ENCODE peak calls at places on chromosomes 11 and 22, in four cellular contexts. One of them, this sample, is unnamed.

GRCh38 chr22:50672471-50673230 is at the start of gene SHANK3:
- DNase-seq in heart right ventricle: peak; percentile 81
- DNase-seq in uterus: peak; percentile 36
- DNase-seq in lower lobe of right lung: peak; percentile 70
- DNase-seq in this sample: no peak

GRCh38 chr11:19160839-19161238 is 40.9 kb downstream of the CSRP3 start:
- DNase-seq in heart right ventricle: no peak
- DNase-seq in uterus: no peak
- DNase-seq in lower lobe of right lung: no peak
- DNase-seq in this sample: no peak

GRCh38 chr11:117219001-117219400 is 12.9 kb downstream of the PCSK7 start:
- DNase-seq in heart right ventricle: peak; percentile 15
- DNase-seq in uterus: no peak
- DNase-seq in lower lobe of right lung: no peak
- DNase-seq in this sample: peak; percentile 40

GRCh38 chr22:21623402-21623970 is 6.3 kb downstream of the YDJC start:
- DNase-seq in heart right ventricle: no peak
- DNase-seq in uterus: no peak
- DNase-seq in lower lobe of right lung: no peak
- DNase-seq in this sample: no peak

GRCh38 chr11:31437742-31438435 is 68.2 kb downstream of the DNAJC24 start:
- DNase-seq in heart right ventricle: no peak
- DNase-seq in uterus: no peak
- DNase-seq in lower lobe of right lung: no peak
- DNase-seq in this sample: no peak

GRCh38 chr11:59226396-59226795 is 13.7 kb upstream of the MPEG1 start:
- DNase-seq in heart right ventricle: no peak
- DNase-seq in uterus: no peak
- DNase-seq in lower lobe of right lung: no peak
- DNase-seq in this sample: no peak

GRCh38 chr11:86152901-86153300 is 84.0 kb upstream of the PICALM start:
- DNase-seq in heart right ventricle: no peak
- DNase-seq in uterus: no peak
- DNase-seq in lower lobe of right lung: no peak
- DNase-seq in this sample: no peak

GRCh38 chr11:45556851-45557707 is 108.3 kb downstream of the CHST1 start:
- DNase-seq in heart right ventricle: peak; percentile 19
- DNase-seq in uterus: no peak
- DNase-seq in lower lobe of right lung: no peak
- DNase-seq in this sample: no peak

GRCh38 chr11:127058524-127058923 is 58.0 kb upstream of the KIRREL3 start:
- DNase-seq in heart right ventricle: no peak
- DNase-seq in uterus: no peak
- DNase-seq in lower lobe of right lung: no peak
- DNase-seq in this sample: no peak

GRCh38 chr11:70924108-70924507 is 328.3 kb downstream of the SHANK2 start:
- DNase-seq in heart right ventricle: no peak
- DNase-seq in uterus: no peak
- DNase-seq in lower lobe of right lung: no peak
- DNase-seq in this sample: no peak

GRCh38 chr22:28955817-28956216 is 72.4 kb downstream of the ZNRF3 start:
- DNase-seq in heart right ventricle: no peak
- DNase-seq in uterus: no peak
- DNase-seq in lower lobe of right lung: no peak
- DNase-seq in this sample: no peak

GRCh38 chr11:66333896-66334604 is 2.2 kb downstream of the RIN1 start:
- DNase-seq in heart right ventricle: no peak
- DNase-seq in uterus: no peak
- DNase-seq in lower lobe of right lung: peak; percentile 46
- DNase-seq in this sample: no peak

GRCh38 chr22:46563381-46564083 is 26.1 kb upstream of the CELSR1 start:
- DNase-seq in heart right ventricle: peak; percentile 87
- DNase-seq in uterus: peak; percentile 56
- DNase-seq in lower lobe of right lung: peak; percentile 86
- DNase-seq in this sample: peak; percentile 69

GRCh38 chr22:45302047-45302446 is 7.7 kb upstream of the FAM118A start:
- DNase-seq in heart right ventricle: no peak
- DNase-seq in uterus: no peak
- DNase-seq in lower lobe of right lung: no peak
- DNase-seq in this sample: no peak

GRCh38 chr22:22171357-22172218 is 73.0 kb upstream of the VPREB1 start:
- DNase-seq in heart right ventricle: no peak
- DNase-seq in uterus: no peak
- DNase-seq in lower lobe of right lung: no peak
- DNase-seq in this sample: no peak

GRCh38 chr22:50253941-50254340 is 2.9 kb upstream of the HDAC10 start:
- DNase-seq in heart right ventricle: no peak
- DNase-seq in uterus: no peak
- DNase-seq in lower lobe of right lung: no peak
- DNase-seq in this sample: no peak

GRCh38 chr22:21866821-21867527 is 471 bp downstream of the MAPK1 start:
- DNase-seq in heart right ventricle: no peak
- DNase-seq in uterus: peak; percentile 22
- DNase-seq in lower lobe of right lung: peak; percentile 54
- DNase-seq in this sample: peak; percentile 70

GRCh38 chr11:131838016-131838415 is 467.6 kb downstream of the NTM start:
- DNase-seq in heart right ventricle: no peak
- DNase-seq in uterus: no peak
- DNase-seq in lower lobe of right lung: no peak
- DNase-seq in this sample: no peak

GRCh38 chr11:76318744-76319384 is 62.1 kb downstream of the THAP12 start:
- DNase-seq in heart right ventricle: peak; percentile 83
- DNase-seq in uterus: peak; percentile 80
- DNase-seq in lower lobe of right lung: peak; percentile 88
- DNase-seq in this sample: peak; percentile 81

GRCh38 chr22:23245045-23245798 is 64.9 kb downstream of the BCR start:
- DNase-seq in heart right ventricle: no peak
- DNase-seq in uterus: no peak
- DNase-seq in lower lobe of right lung: no peak
- DNase-seq in this sample: no peak

GRCh38 chr11:16605440-16605970 is 132.9 kb upstream of the C11orf58 start:
- DNase-seq in heart right ventricle: peak; percentile 43
- DNase-seq in uterus: no peak
- DNase-seq in lower lobe of right lung: no peak
- DNase-seq in this sample: no peak

GRCh38 chr11:32200448-32200847 is 109.6 kb downstream of the RCN1 start:
- DNase-seq in heart right ventricle: no peak
- DNase-seq in uterus: no peak
- DNase-seq in lower lobe of right lung: no peak
- DNase-seq in this sample: no peak

GRCh38 chr11:47950396-47950795 is 30.0 kb upstream of the PTPRJ start:
- DNase-seq in heart right ventricle: no peak
- DNase-seq in uterus: no peak
- DNase-seq in lower lobe of right lung: peak; percentile 54
- DNase-seq in this sample: no peak

GRCh38 chr22:47168900-47169800 is 406.7 kb downstream of the TBC1D22A start:
- DNase-seq in heart right ventricle: peak; percentile 12
- DNase-seq in uterus: peak; percentile 9
- DNase-seq in lower lobe of right lung: peak; percentile 14
- DNase-seq in this sample: peak; percentile 48

GRCh38 chr22:19847345-19847632 is 7.4 kb downstream of the GNB1L start:
- DNase-seq in heart right ventricle: no peak
- DNase-seq in uterus: no peak
- DNase-seq in lower lobe of right lung: no peak
- DNase-seq in this sample: no peak

GRCh38 chr22:19844423-19845368 is 10.0 kb downstream of the GNB1L start:
- DNase-seq in heart right ventricle: peak; percentile 59
- DNase-seq in uterus: no peak
- DNase-seq in lower lobe of right lung: peak; percentile 82
- DNase-seq in this sample: no peak

GRCh38 chr22:19846620-19847344 is 7.9 kb downstream of the GNB1L start:
- DNase-seq in heart right ventricle: no peak
- DNase-seq in uterus: no peak
- DNase-seq in lower lobe of right lung: no peak
- DNase-seq in this sample: no peak

GRCh38 chr22:19843857-19844422 is 10.7 kb downstream of the GNB1L start:
- DNase-seq in heart right ventricle: no peak
- DNase-seq in uterus: no peak
- DNase-seq in lower lobe of right lung: no peak
- DNase-seq in this sample: no peak

GRCh38 chr22:19845369-19845722 is 9.3 kb downstream of the GNB1L start:
- DNase-seq in heart right ventricle: no peak
- DNase-seq in uterus: no peak
- DNase-seq in lower lobe of right lung: no peak
- DNase-seq in this sample: no peak
- H3K4me1 ChIP-seq in heart right ventricle: no peaks in the 10 kb centered on the region
- H3K4me1 ChIP-seq in uterus: no peaks in the 10 kb centered on the region
- H3K4me1 ChIP-seq in lower lobe of right lung: peaks cover 50% of the 10 kb centered on the region
- H3K4me1 ChIP-seq in this sample: peaks cover 5% of the 10 kb centered on the region

GRCh38 chr11:12088047-12088481 is 22.3 kb upstream of the MICAL2 start:
- DNase-seq in heart right ventricle: peak; percentile 65
- DNase-seq in uterus: no peak
- DNase-seq in lower lobe of right lung: no peak
- DNase-seq in this sample: no peak

GRCh38 chr11:12088531-12088930 is 21.9 kb upstream of the MICAL2 start:
- DNase-seq in heart right ventricle: no peak
- DNase-seq in uterus: no peak
- DNase-seq in lower lobe of right lung: no peak
- DNase-seq in this sample: no peak

GRCh38 chr11:12085371-12086251 is 24.8 kb upstream of the MICAL2 start:
- DNase-seq in heart right ventricle: no peak
- DNase-seq in uterus: no peak
- DNase-seq in lower lobe of right lung: no peak
- DNase-seq in this sample: no peak

GRCh38 chr11:12087075-12087775 is 23.2 kb upstream of the MICAL2 start:
- DNase-seq in heart right ventricle: no peak
- DNase-seq in uterus: no peak
- DNase-seq in lower lobe of right lung: peak; percentile 68
- DNase-seq in this sample: no peak

DNA sequence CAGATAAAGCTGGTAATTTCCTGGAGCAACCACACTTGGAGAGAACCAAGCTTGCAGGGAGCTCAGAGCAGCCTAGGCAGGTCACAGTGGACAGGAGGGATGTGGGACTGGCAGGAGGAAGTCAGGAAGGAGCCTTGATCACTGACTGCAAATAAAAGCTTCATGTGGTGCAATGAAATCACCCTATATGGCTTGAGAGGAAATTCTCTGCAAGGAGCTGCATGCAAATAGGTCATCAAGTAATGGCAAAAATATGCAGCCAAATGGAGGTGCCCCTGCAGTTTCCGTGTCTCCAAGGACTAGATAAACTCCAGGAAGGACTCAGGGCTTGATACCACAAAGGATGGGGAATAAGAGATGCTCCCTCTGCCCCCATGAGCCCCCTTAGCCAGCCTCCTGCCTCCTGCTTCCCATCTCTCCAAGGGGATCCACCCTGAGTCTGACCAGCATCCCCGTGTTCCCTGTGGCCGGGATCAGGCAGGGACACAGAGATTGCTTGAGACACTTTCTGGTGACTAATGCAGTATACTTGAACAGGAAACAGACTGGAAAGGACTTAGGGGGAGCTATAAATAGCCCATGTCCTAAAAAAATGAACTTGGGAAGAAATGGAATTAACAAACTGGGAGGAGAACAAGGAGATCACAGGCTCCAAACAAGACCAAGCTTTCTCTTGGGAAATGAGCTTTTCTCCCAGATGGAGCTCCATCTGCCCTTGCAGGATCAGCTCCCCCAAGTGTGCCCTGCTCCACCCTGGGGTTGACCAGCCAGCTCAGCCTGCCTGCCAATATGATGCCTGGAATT is 23.9 kb upstream of the MICAL2 start:
- DNase-seq in heart right ventricle: peak; percentile 45
- DNase-seq in uterus: peak; percentile 65
- DNase-seq in lower lobe of right lung: no peak
- DNase-seq in this sample: no peak
- H3K4me1 ChIP-seq in heart right ventricle: peaks cover 34% of the 10 kb centered on the region
- H3K4me1 ChIP-seq in uterus: peaks cover 4% of the 10 kb centered on the region
- H3K4me1 ChIP-seq in lower lobe of right lung: peaks cover 64% of the 10 kb centered on the region
- H3K4me1 ChIP-seq in this sample: no peaks in the 10 kb centered on the region

DNA sequence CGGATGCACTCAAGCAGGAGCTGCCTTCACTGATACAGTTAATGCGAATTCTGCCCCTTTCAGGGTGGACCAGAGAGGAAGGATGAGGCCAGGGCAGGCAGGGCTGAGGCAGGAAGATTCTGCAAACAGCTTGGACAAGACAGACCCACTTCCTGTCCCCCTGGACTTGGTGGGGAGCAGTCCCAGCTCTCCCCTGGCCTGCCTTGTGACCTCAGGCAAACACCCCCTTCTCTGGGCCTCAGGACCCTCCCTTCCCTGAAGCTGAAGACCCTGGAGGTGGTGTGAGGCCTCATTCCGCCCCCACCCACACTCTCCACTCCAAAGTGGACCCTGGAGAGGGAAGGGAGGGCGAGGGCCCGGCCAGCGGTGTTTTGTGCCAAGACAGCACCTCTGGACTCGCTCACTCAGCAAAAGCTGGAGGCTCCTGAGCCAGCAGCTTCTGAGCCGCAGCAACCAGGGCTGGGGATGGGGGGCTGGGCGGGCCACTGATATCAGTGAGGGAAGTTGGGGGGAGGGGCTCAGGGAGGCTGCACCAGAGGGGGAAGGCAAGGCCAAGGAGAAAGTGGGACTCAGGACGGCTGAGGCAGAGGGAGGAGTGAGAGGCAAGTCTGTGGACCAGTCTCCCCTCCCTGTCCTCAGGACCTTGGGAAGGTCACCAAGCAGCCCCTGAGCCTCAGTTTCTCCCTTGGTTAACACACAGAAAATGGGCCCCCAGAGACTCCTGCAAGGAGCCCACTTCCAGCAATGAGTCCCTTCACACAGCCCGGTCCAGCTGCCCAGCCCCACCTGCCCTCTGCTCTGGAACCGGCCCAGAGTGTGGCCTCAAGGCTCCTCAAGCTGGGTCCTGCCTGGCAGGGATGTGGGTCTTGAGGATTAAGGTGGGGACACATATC is 8.4 kb downstream of the RAB3IL1 start:
- DNase-seq in heart right ventricle: peak; percentile 66
- DNase-seq in uterus: peak; percentile 64
- DNase-seq in lower lobe of right lung: peak; percentile 32
- DNase-seq in this sample: peak; percentile 63
- H3K4me1 ChIP-seq in heart right ventricle: peaks cover 22% of the 10 kb centered on the region
- H3K4me1 ChIP-seq in uterus: no peaks in the 10 kb centered on the region
- H3K4me1 ChIP-seq in lower lobe of right lung: peaks cover 25% of the 10 kb centered on the region
- H3K4me1 ChIP-seq in this sample: no peaks in the 10 kb centered on the region

DNA sequence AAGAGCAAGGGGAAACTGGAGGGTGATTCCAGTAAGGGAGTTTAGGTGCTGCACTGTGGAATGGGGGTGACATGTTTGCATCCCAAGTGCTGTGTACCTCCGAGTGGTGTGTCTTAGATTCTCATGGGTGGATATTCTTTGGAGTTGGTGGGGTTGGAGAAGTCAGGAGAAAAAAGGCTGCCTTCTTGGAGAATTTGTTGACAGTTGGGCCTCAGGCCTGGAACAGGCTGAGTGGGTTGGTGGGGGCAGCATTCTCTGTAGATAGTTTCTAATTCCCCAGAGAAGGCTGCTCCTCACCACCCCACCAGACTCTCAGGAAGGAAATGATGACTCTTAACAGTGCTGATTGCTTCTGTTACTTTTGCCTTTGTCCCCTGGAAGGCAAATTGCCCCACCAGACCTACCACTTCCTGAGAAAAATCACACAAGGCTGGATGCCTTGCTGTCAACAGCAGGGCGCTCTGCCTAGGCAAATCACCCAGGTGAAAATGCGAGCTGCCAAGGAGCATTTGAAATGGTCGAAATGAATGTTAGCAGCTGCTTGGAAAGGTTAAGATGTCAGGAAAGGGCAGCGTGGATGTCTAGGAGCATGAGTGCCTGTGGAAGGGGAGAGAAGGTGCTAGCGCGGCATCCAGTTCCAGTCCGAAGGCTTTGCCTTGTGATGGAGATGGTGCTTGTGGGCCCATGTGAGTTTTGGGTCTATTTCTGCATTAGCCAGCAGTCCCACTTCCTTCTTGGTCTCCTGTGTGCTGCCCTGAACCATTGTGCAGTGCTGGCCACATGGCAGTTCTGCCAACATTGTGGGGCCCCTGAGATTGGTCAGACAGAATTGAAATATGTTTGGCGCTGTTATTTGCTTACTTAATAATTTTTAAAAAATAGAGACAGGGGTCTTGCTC is 29.7 kb upstream of the SORL1-AS1 start:
- DNase-seq in heart right ventricle: no peak
- DNase-seq in uterus: no peak
- DNase-seq in lower lobe of right lung: no peak
- DNase-seq in this sample: no peak
- H3K4me1 ChIP-seq in heart right ventricle: no peaks in the 10 kb centered on the region
- H3K4me1 ChIP-seq in uterus: no peaks in the 10 kb centered on the region
- H3K4me1 ChIP-seq in lower lobe of right lung: peaks cover 29% of the 10 kb centered on the region
- H3K4me1 ChIP-seq in this sample: no peaks in the 10 kb centered on the region